ENCODE peak calls at places on chromosomes 1 and 21, in four cellular contexts. B is COR-L47, I is NCI-H1092, U is iris pigment epithelial cell. Y is an unnamed sample.

GRCh38 chr1:181116819-181117390 is 28.4 kb downstream of the IER5 start:
- DNase-seq in B (no peak), I (no peak), U (no peak), Y (no peak)

GRCh38 chr1:241821363-241821762 is 26.6 kb upstream of the EXO1 start:
- DNase-seq in B (no peak), I (no peak), U (peak; percentile 84), Y (no peak)

GRCh38 chr1:212514056-212514614 is 81.4 kb downstream of the NENF start:
- DNase-seq in B (peak; percentile 49), I (peak; percentile 63), U (peak; percentile 32), Y (peak; percentile 49)

GRCh38 chr1:1665815-1666251 is 7.0 kb upstream of the CDK11B start:
- DNase-seq in B (no peak), I (no peak), U (no peak), Y (no peak)

GRCh38 chr1:39671793-39672550 is at the start of gene NT5C1A:
- DNase-seq in B (no peak), I (no peak), U (no peak), Y (no peak)

GRCh38 chr1:48023488-48023887 is 26.3 kb upstream of the TRABD2B start:
- DNase-seq in B (no peak), I (no peak), U (no peak), Y (no peak)

GRCh38 chr1:95752515-95753381 is 518.7 kb downstream of the RWDD3 start:
- DNase-seq in B (no peak), I (no peak), U (no peak), Y (no peak)

GRCh38 chr1:6098303-6099215 is 52.9 kb downstream of the KCNAB2 start:
- DNase-seq in B (no peak), I (no peak), U (no peak), Y (peak; percentile 66)

GRCh38 chr1:2429780-2430591 is 17.6 kb upstream of the PEX10 start:
- DNase-seq in B (no peak), I (no peak), U (peak; percentile 17), Y (no peak)

GRCh38 chr21:34072145-34073031 is 990 bp upstream of the MRPS6 start:
- DNase-seq in B (no peak), I (no peak), U (no peak), Y (no peak)

GRCh38 chr1:239914827-239915231 is 176.9 kb upstream of the FMN2 start:
- DNase-seq in B (no peak), I (no peak), U (peak; percentile 81), Y (peak; percentile 16)

GRCh38 chr1:231600461-231600976 is 26.1 kb upstream of the DISC1 start:
- DNase-seq in B (no peak), I (no peak), U (peak; percentile 35), Y (peak; percentile 39)

GRCh38 chr1:115230281-115230680 is 107.8 kb downstream of the NGF start:
- DNase-seq in B (peak; percentile 6), I (no peak), U (no peak), Y (no peak)

GRCh38 chr1:243325305-243325890 is 69.6 kb downstream of the SDCCAG8 start:
- DNase-seq in B (no peak), I (peak; percentile 18), U (peak; percentile 68), Y (peak; percentile 84)

GRCh38 chr1:94527447-94528031 is 14.0 kb downstream of the F3 start:
- DNase-seq in B (peak; percentile 90), I (no peak), U (peak; percentile 65), Y (no peak)

GRCh38 chr1:6427445-6428390 is 3.1 kb downstream of the ESPN start:
- DNase-seq in B (peak; percentile 39), I (no peak), U (no peak), Y (no peak)

GRCh38 chr1:236888903-236889302 is 93.8 kb downstream of the MTR start:
- DNase-seq in B (no peak), I (peak; percentile 30), U (no peak), Y (peak; percentile 20)

GRCh38 chr21:44455524-44456206 is 355 bp downstream of the LRRC3 start:
- DNase-seq in B (no peak), I (peak; percentile 13), U (peak; percentile 27), Y (peak; percentile 26)

GRCh38 chr1:183227963-183228649 is 42.0 kb downstream of the LAMC2 start:
- DNase-seq in B (peak; percentile 23), I (no peak), U (peak; percentile 51), Y (peak; percentile 70)

GRCh38 chr21:23936224-23936623 is 1671.1 kb downstream of the MRPL39 start:
- DNase-seq in B (peak; percentile 2), I (no peak), U (peak; percentile 10), Y (peak; percentile 33)

GRCh38 chr1:211722277-211723175 is 47.1 kb upstream of the NEK2 start:
- DNase-seq in B (no peak), I (no peak), U (no peak), Y (no peak)

GRCh38 chr21:43835861-43836260 is 29.2 kb upstream of the AGPAT3 start:
- DNase-seq in B (no peak), I (no peak), U (no peak), Y (no peak)

GRCh38 chr1:16138772-16139221 is 17.1 kb downstream of the EPHA2 start:
- DNase-seq in B (no peak), I (no peak), U (no peak), Y (no peak)

GRCh38 chr1:179369751-179370341 is 4.1 kb downstream of the AXDND1 start:
- DNase-seq in B (peak; percentile 74), I (peak; percentile 67), U (peak; percentile 69), Y (peak; percentile 84)

GRCh38 chr1:162006081-162006480 is 17.6 kb downstream of the OLFML2B start:
- DNase-seq in B (no peak), I (no peak), U (no peak), Y (no peak)

GRCh38 chr1:69506310-69506709 is 61.4 kb upstream of the LRRC7 start:
- DNase-seq in B (no peak), I (no peak), U (no peak), Y (no peak)

GRCh38 chr1:177741476-177741875 is 228.4 kb downstream of the SEC16B start:
- DNase-seq in B (no peak), I (no peak), U (no peak), Y (no peak)

GRCh38 chr21:44992608-44993031 is 52.8 kb downstream of the SLX9 start:
- DNase-seq in B (no peak), I (no peak), U (no peak), Y (no peak)

GRCh38 chr21:34204481-34205439 is 131.4 kb downstream of the MRPS6 start:
- DNase-seq in B (peak; percentile 90), I (peak; percentile 91), U (no peak), Y (no peak)

Y was measured in fibroblast of pulmonary artery.